ENCODE peak calls at places on chromosomes 7 and 10, in eight cellular contexts. B is iPS DF 19.7; M is SJSA1; S is H4; U is HEK293T; X is effector memory CD8-positive, alpha-beta T cell; K is H9; R is amniotic epithelial cell. Q is an unnamed sample.
A peak's percentile ranks its signal among the peaks of the same experiment; 100 is the strongest.

GRCh38 chr10:63466168-63466935 is 575 bp upstream of the JMJD1C start:
- DNase-seq in S (peak; percentile 56), K (peak; percentile 62), B (no peak), R (peak; percentile 61), M (peak; percentile 91), X (peak; percentile 17), U (peak; percentile 50), Q (peak; percentile 27)

GRCh38 chr7:1700536-1701333 is 30.7 kb downstream of the ELFN1 start:
- DNase-seq in K (peak; percentile 21), R (no peak), S (no peak), X (no peak), M (no peak), U (no peak), B (no peak), Q (no peak)

GRCh38 chr7:94395141-94396041 is 696 bp downstream of the COL1A2 start:
- DNase-seq in X (no peak), S (peak; percentile 89), K (peak; percentile 61), U (peak; percentile 70), R (peak; percentile 90), M (peak; percentile 88), B (no peak), Q (peak; percentile 53)

GRCh38 chr7:16644624-16644986 is 949 bp downstream of the ANKMY2 start:
- DNase-seq in B (no peak), K (no peak), R (peak; percentile 43), X (peak; percentile 54), S (peak; percentile 70), M (no peak), U (peak; percentile 30), Q (no peak)

GRCh38 chr7:126689037-126689436 is 563.7 kb downstream of the GRM8 start:
- DNase-seq in M (no peak), S (peak; percentile 33), X (no peak), K (no peak), R (no peak), B (no peak), U (peak; percentile 31), Q (peak; percentile 0)

GRCh38 chr10:10193848-10194247 is 823.8 kb upstream of the CELF2 start:
- DNase-seq in S (no peak), K (peak; percentile 28), M (no peak), B (peak; percentile 2), X (no peak), R (no peak), U (no peak), Q (no peak)

GRCh38 chr10:132418520-132419416 is 21.8 kb downstream of the PWWP2B start:
- DNase-seq in X (no peak), U (no peak), R (no peak), B (peak; percentile 73), M (no peak), S (peak; percentile 41), K (peak; percentile 98), Q (no peak)

GRCh38 chr7:16774294-16774693 is 20.7 kb downstream of the TSPAN13 start:
- DNase-seq in B (no peak), M (no peak), S (no peak), R (no peak), K (no peak), U (no peak), X (no peak), Q (no peak)

GRCh38 chr10:99976886-99977391 is 32.8 kb downstream of the DNMBP start:
- DNase-seq in U (no peak), X (no peak), B (no peak), S (peak; percentile 87), K (no peak), R (peak; percentile 92), M (peak; percentile 86), Q (peak; percentile 72)

GRCh38 chr7:94632338-94633024 is 23.5 kb downstream of the SGCE start:
- DNase-seq in R (peak; percentile 81), B (no peak), S (no peak), K (no peak), U (no peak), M (peak; percentile 55), X (no peak), Q (no peak)

GRCh38 chr10:102678842-102679289 is 34.6 kb downstream of the TRIM8 start:
- DNase-seq in S (no peak), U (peak; percentile 85), R (peak; percentile 72), X (no peak), M (peak; percentile 65), B (peak; percentile 38), K (peak; percentile 93), Q (peak; percentile 76)

GRCh38 chr10:132805599-132805998 is 19.7 kb upstream of the NKX6-2 start:
- DNase-seq in M (no peak), S (no peak), R (no peak), X (no peak), B (no peak), K (no peak), U (no peak), Q (no peak)

GRCh38 chr10:88152720-88153119 is 289.3 kb downstream of the PTEN start:
- DNase-seq in X (no peak), S (no peak), U (no peak), R (peak; percentile 78), B (no peak), M (peak; percentile 78), K (no peak), Q (peak; percentile 69)

GRCh38 chr7:94396044-94396443 is 1.3 kb downstream of the COL1A2 start:
- DNase-seq in M (peak; percentile 91), X (no peak), B (no peak), R (peak; percentile 76), U (no peak), K (no peak), S (no peak), Q (no peak)

GRCh38 chr10:52617346-52617745 is 155.2 kb downstream of the MBL2 start:
- DNase-seq in U (no peak), R (no peak), X (no peak), S (no peak), M (no peak), B (no peak), K (no peak), Q (no peak)

GRCh38 chr10:126979311-126979710 is 74.1 kb downstream of the DOCK1 start:
- DNase-seq in U (no peak), R (no peak), X (no peak), M (no peak), B (no peak), S (no peak), K (no peak), Q (no peak)

GRCh38 chr10:33067917-33068316 is 109.9 kb upstream of the ITGB1 start:
- DNase-seq in K (no peak), B (no peak), R (no peak), S (no peak), X (no peak), U (no peak), M (no peak), Q (no peak)

GRCh38 chr7:32179567-32179966 is 109.4 kb upstream of the PDE1C start:
- DNase-seq in S (no peak), X (no peak), K (no peak), M (no peak), U (no peak), R (peak; percentile 30), B (no peak), Q (no peak)

GRCh38 chr10:131126321-131127121 is 185.0 kb downstream of the TCERG1L start:
- DNase-seq in K (peak; percentile 41), R (no peak), B (no peak), S (no peak), U (no peak), M (no peak), X (no peak), Q (no peak)

GRCh38 chr10:97598407-97599271 is 9.1 kb downstream of the C10orf62 start:
- DNase-seq in U (no peak), M (no peak), X (no peak), S (no peak), B (no peak), R (no peak), K (no peak), Q (no peak)

GRCh38 chr7:141550694-141551079 is 523 bp upstream of the AGK start:
- DNase-seq in U (peak; percentile 39), M (peak; percentile 37), B (no peak), S (no peak), X (peak; percentile 6), K (peak; percentile 34), R (no peak), Q (peak; percentile 8)

GRCh38 chr7:17559388-17559787 is 260.9 kb downstream of the AHR start:
- DNase-seq in M (no peak), K (no peak), R (peak; percentile 80), X (no peak), U (no peak), B (no peak), S (no peak), Q (no peak)

GRCh38 chr7:115719963-115720362 is 310.6 kb downstream of the TFEC start:
- DNase-seq in K (no peak), R (no peak), M (no peak), U (no peak), S (no peak), X (no peak), B (no peak), Q (no peak)

GRCh38 chr10:126434235-126434634 is 46.0 kb upstream of the ADAM12 start:
- DNase-seq in M (no peak), U (no peak), S (no peak), K (no peak), B (no peak), R (no peak), X (no peak), Q (no peak)

GRCh38 chr10:48792121-48792520 is 107.4 kb downstream of the WDFY4 start:
- DNase-seq in X (no peak), K (no peak), S (no peak), R (no peak), M (peak; percentile 36), B (no peak), U (no peak), Q (no peak)

GRCh38 chr7:76358053-76358477 is 726 bp downstream of the YWHAG start:
- DNase-seq in X (peak; percentile 11), R (no peak), U (peak; percentile 27), S (peak; percentile 46), K (no peak), M (no peak), B (no peak), Q (no peak)

GRCh38 chr10:60347270-60347669 is 42.4 kb downstream of the ANK3 start:
- DNase-seq in X (no peak), M (no peak), U (no peak), B (no peak), S (no peak), R (no peak), K (no peak), Q (no peak)

GRCh38 chr10:44353128-44353390 is 31.8 kb downstream of the CXCL12 start:
- DNase-seq in R (no peak), S (no peak), B (no peak), K (no peak), M (no peak), U (no peak), X (no peak), Q (no peak)

GRCh38 chr7:39700932-39701331 is 77.6 kb downstream of the RALA start:
- DNase-seq in S (no peak), X (no peak), K (no peak), U (no peak), M (no peak), R (no peak), B (no peak), Q (no peak)

GRCh38 chr7:44581426-44581906 is 565 bp downstream of the TMED4 start:
- DNase-seq in R (peak; percentile 9), K (no peak), S (no peak), M (no peak), B (no peak), U (no peak), X (peak; percentile 36), Q (no peak)

GRCh38 chr7:99386584-99387238 is 12.2 kb downstream of the ARPC1B start:
- DNase-seq in S (no peak), X (no peak), M (no peak), U (peak; percentile 49), B (no peak), R (peak; percentile 62), K (no peak), Q (no peak)

GRCh38 chr7:139456511-139456910 is 27.0 kb downstream of the KLRG2 start:
- DNase-seq in S (no peak), K (no peak), X (no peak), M (no peak), R (no peak), B (no peak), U (no peak), Q (no peak)

GRCh38 chr7:55481126-55481525 is 91.2 kb downstream of the VOPP1 start:
- DNase-seq in R (no peak), B (no peak), U (no peak), S (no peak), M (no peak), X (no peak), K (peak; percentile 18), Q (no peak)

GRCh38 chr10:3563298-3563697 is 221.7 kb downstream of the KLF6 start:
- DNase-seq in X (no peak), U (no peak), S (no peak), R (no peak), M (no peak), K (no peak), B (no peak), Q (no peak)

Q was measured in HTR-8/SVneo.